ENCODE peak calls at places on chromosomes 13 and 19, in five cellular contexts. M is CD8-positive, alpha-beta memory T cell; R is coronary artery; Q is effector memory CD4-positive, alpha-beta T cell; K is uterus. I is an unnamed sample.

GRCh38 chr13:92821324-92821723 is 405.3 kb upstream of the GPC6 start:
- DNase-seq in M (no peak), R (no peak), Q (no peak), K (no peak), I (no peak)

GRCh38 chr13:23715762-23716235 is 145.6 kb downstream of the TNFRSF19 start:
- DNase-seq in M (no peak), R (no peak), Q (no peak), K (no peak), I (peak; percentile 31)

GRCh38 chr19:8908066-8908465 is 75.9 kb downstream of the MBD3L1 start:
- DNase-seq in M (no peak), R (no peak), Q (no peak), K (no peak), I (no peak)

GRCh38 chr19:33293255-33294057 is 8.9 kb downstream of the CEBPA start:
- DNase-seq in M (no peak), R (no peak), Q (no peak), K (peak; percentile 40), I (no peak)

GRCh38 chr13:46071590-46072249 is 19.2 kb upstream of the ZC3H13 start:
- DNase-seq in M (no peak), R (no peak), Q (no peak), K (no peak), I (peak; percentile 18)

GRCh38 chr13:74414458-74414857 is 280.3 kb upstream of the KLF12 start:
- DNase-seq in M (no peak), R (no peak), Q (no peak), K (no peak), I (no peak)

GRCh38 chr13:26460652-26461051 is 96.8 kb upstream of the WASF3 start:
- DNase-seq in M (no peak), R (no peak), Q (no peak), K (peak; percentile 56), I (no peak)

GRCh38 chr13:35190241-35190640 is 248.2 kb downstream of the NBEA start:
- DNase-seq in M (no peak), R (no peak), Q (no peak), K (no peak), I (no peak)

GRCh38 chr13:41193469-41193868 is 900 bp downstream of the KBTBD7 start:
- DNase-seq in M (no peak), R (no peak), Q (no peak), K (no peak), I (no peak)

GRCh38 chr19:35027851-35028599 is 2.2 kb upstream of the SCN1B start:
- DNase-seq in M (no peak), R (no peak), Q (no peak), K (no peak), I (no peak)

GRCh38 chr13:19324325-19324724 is 142.7 kb upstream of the TUBA3C start:
- DNase-seq in M (no peak), R (no peak), Q (no peak), K (no peak), I (no peak)

GRCh38 chr13:72004236-72004635 is 137.2 kb upstream of the DACH1 start:
- DNase-seq in M (no peak), R (no peak), Q (no peak), K (no peak), I (no peak)

GRCh38 chr13:64206430-64207225 is 2791.0 kb upstream of the PCDH20 start:
- DNase-seq in M (no peak), R (no peak), Q (no peak), K (no peak), I (no peak)
- H3K27ac ChIP-seq in M (no peak overlapping the region), R (no peak overlapping the region), Q (no peak overlapping the region), K (no peak overlapping the region), I (no peak overlapping the region)

GRCh38 chr19:16764280-16764679 is 44.6 kb downstream of the NWD1 start:
- DNase-seq in M (no peak), R (no peak), Q (no peak), K (no peak), I (no peak)
- H3K27ac ChIP-seq in M (no peak overlapping the region), R (no peak overlapping the region), Q (no peak overlapping the region), K (no peak overlapping the region), I (no peak overlapping the region)

DNA sequence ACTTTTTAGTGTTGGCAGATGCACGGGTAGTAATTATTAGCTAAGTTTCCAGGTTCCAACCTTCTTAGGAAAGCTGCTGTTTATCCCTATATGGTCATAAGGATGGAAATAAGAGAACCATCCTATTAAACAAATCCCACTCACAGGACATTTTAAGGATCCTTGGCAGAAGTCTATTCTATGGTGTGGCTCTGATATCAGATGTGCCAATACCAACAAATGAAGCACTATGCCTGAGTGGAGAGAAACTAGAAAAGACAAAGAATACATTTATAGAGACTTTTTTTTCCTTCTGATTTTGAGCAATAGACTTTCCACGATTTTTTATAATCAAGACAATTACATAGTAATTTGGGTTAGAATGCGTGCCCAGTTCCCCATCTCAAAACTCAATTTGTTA is 12.6 kb downstream of the PCDH17 start:
- DNase-seq in M (no peak), R (no peak), Q (no peak), K (no peak), I (no peak)
- H3K27ac ChIP-seq in M (no peak overlapping the region), R (no peak overlapping the region), Q (no peak overlapping the region), K (no peak overlapping the region), I (no peak overlapping the region)

DNA sequence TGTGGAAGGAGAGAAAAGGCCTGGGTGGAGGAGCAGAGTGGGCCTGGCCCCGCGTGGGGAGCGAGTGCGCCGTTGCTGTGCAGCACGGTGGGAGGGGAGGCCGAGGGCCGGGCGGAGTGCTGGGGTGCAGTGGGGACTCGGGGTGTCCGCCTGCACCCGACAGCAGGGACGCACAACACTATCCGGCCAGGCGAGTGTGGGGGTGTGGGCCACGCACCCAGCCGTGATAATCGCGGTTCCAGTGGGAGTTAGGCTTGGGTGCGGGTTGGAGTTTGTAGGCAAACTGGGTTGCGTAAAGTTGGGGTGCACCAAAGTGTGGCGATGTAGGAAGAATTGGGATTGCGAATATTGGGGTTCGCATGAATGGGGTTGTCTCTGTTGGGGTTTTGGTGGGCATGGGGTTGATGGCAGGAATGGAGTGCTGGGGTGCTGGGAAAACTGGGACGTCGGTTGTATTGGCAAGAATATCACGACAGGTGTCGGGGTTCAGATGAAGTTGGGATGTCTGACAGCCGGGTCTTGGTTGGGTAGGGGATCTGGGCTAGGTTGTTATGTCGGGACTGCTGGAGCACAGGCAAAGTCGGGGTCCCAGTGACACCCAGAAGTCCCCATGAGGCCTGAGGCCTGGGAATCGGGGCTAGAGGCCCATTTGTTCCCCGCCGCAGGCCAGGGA is 604 bp upstream of the CIRBP start:
- DNase-seq in M (no peak), R (peak; percentile 85), Q (no peak), K (peak; percentile 54), I (no peak)
- H3K27ac ChIP-seq in M (no peak overlapping the region), R (peak overlapping the region; percentile 100), Q (peak overlapping the region; percentile 60), K (peak overlapping the region; percentile 96), I (no peak overlapping the region)

DNA sequence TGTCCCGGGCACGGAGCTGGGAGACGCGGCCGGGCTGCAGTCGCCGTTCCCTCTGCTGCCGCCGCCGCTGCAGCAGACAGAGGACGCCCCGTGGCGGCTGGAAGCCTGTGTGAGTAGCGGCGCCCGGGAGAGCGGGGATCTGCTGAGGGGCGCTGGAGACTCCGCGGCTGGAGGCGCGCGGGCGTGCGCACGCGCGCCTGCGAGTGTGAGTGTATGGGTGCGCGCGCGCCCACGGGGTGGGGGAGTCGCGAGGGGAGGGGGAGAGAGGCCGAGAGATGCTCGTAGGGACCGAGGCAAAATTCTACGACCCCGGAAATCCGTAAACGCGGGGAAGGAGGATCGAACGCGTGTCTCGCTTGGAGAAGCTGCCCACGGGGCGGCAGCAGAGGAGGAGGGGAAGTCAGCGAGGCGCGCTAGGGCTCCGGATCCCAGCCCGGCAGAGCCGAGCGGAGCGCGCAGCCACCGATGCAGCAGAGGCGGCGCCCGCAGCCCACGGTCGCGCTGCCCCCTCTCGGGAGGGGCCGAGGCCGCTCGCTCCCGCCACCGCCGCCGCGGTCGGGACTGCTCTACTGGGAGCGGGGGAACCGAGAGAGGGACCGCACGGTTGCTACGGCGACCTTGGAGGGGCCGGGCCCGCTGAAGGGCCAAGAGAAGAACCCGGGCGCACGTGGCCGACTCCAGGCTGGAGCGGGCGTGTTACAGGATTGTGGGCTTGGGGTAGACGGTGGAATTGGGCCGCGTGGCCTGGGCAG is at the start of gene ENOX1:
- DNase-seq in M (no peak), R (no peak), Q (no peak), K (peak; percentile 60), I (no peak)
- H3K27ac ChIP-seq in M (no peak within 1 kb of the TSS), R (peak within 1 kb of the TSS; percentile 40), Q (no peak within 1 kb of the TSS), K (peak within 1 kb of the TSS; percentile 86), I (no peak within 1 kb of the TSS)

DNA sequence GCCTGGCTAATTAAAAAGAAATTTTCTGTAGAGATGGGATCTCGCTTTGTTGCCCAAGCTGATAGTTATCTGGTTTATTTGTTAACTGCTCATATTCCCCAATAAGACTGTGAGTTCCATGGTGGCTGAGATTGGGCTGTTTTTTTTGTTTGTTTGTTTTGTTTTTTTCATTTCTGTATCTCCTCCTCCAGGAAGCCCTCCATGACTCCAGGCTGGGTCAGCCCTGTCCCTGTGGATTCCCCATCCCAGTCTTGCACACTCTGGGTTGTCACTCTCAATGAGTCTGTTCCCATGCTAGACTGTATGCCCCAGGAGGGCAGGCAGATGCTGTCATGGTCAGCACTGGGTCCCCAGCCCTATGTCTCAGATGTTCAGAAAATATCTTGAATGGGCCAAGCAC is 2.9 kb downstream of the EML2 start:
- DNase-seq in M (no peak), R (no peak), Q (no peak), K (no peak), I (no peak)
- H3K27ac ChIP-seq in M (no peak overlapping the region), R (peak overlapping the region; percentile 57), Q (no peak overlapping the region), K (no peak overlapping the region), I (no peak overlapping the region)

GRCh38 chr19:47780215-47780551 is 1.7 kb downstream of the SELENOW start:
- DNase-seq in M (no peak), R (no peak), Q (no peak), K (no peak), I (no peak)
- H3K27ac ChIP-seq in M (no peak overlapping the region), R (peak overlapping the region; percentile 99), Q (no peak overlapping the region), K (peak overlapping the region; percentile 97), I (no peak overlapping the region)

I was measured in iPS DF 6.9.